ENCODE peak calls at places on chromosomes 7 and 10, in four cellular contexts. Y is gastrocnemius medialis, F is choroid plexus epithelial cell, P is left lung. R is an unnamed sample.
A peak's percentile ranks its signal among the peaks of the same experiment; 100 is the strongest.

GRCh38 chr7:12490105-12490688 is 80.3 kb upstream of the SCIN start:
- DNase-seq in Y (no peak), P (no peak), F (peak; percentile 51), R (no peak)

GRCh38 chr7:111029574-111030357 is 61.2 kb upstream of the LRRN3 start:
- DNase-seq in P (no peak), Y (no peak), F (peak; percentile 64), R (no peak)

GRCh38 chr7:81005254-81005653 is 86.4 kb upstream of the SEMA3C start:
- DNase-seq in P (no peak), Y (no peak), F (no peak), R (no peak)

GRCh38 chr7:553637-554111 is 34.0 kb upstream of the PDGFA start:
- DNase-seq in P (peak; percentile 66), F (no peak), Y (no peak), R (no peak)

GRCh38 chr7:12210179-12211053 is 678 bp upstream of the TMEM106B start:
- DNase-seq in P (peak; percentile 49), F (no peak), Y (peak; percentile 40), R (no peak)

GRCh38 chr7:140478361-140479061 is 794 bp downstream of the MKRN1 start:
- DNase-seq in Y (peak; percentile 23), P (no peak), F (peak; percentile 52), R (peak; percentile 49)

GRCh38 chr7:139673230-139673629 is 104.6 kb downstream of the HIPK2 start:
- DNase-seq in P (no peak), F (peak; percentile 45), Y (no peak), R (no peak)

GRCh38 chr10:78964952-78965633 is 103.7 kb upstream of the ZMIZ1 start:
- DNase-seq in Y (peak; percentile 97), F (peak; percentile 43), P (peak; percentile 83), R (no peak)

GRCh38 chr10:99941942-99942835 is 67.6 kb downstream of the DNMBP start:
- DNase-seq in P (no peak), F (peak; percentile 98), Y (no peak), R (no peak)

GRCh38 chr10:48472670-48473069 is 132.2 kb downstream of the ARHGAP22 start:
- DNase-seq in Y (no peak), F (no peak), P (no peak), R (no peak)

GRCh38 chr7:66921918-66922486 is 977 bp downstream of the TMEM248 start:
- DNase-seq in P (no peak), F (peak; percentile 30), Y (no peak), R (no peak)

GRCh38 chr10:70268376-70268775 is 15.4 kb downstream of the NPFFR1 start:
- DNase-seq in F (no peak), Y (no peak), P (no peak), R (no peak)

GRCh38 chr10:70266056-70266455 is 17.7 kb downstream of the NPFFR1 start:
- DNase-seq in F (no peak), P (no peak), Y (no peak), R (no peak)

GRCh38 chr10:70266701-70267100 is 17.1 kb downstream of the NPFFR1 start:
- DNase-seq in P (no peak), Y (no peak), F (no peak), R (no peak)

GRCh38 chr10:70267161-70267933 is 16.5 kb downstream of the NPFFR1 start:
- DNase-seq in P (no peak), F (peak; percentile 87), Y (peak; percentile 42), R (no peak)

DNA sequence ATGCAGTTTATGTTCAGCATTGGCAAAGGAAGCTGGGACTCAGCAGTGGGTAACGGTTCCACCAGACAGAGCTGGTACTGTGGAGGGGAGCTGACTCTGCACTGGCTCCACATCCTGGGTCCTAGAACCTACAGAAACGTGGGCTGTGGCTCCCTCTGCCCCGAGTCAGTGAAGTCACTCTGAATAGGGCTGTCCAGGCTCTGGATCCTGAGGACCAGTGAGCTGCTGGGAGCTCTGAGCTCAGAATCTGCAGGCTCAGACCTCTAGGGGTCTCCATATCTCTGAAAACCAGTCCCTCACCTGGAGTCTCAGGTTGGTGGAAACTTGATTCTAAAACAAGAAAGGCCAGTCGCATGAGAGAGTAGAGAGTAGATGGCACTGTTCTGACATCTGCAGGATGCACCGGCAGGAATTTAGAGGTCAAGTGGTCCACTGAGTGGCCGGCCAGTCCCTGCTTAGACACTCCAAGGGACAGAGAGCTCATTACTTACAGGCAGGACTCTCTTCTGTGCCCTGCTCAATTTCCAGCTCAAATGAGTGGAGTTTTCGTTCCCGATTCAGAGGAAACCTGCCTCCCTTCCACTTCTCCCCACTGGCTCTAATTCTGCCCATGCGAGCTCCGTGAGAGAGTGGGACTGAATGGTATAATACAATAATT is 18.6 kb downstream of the NPFFR1 start:
- DNase-seq in P (no peak), Y (no peak), F (peak; percentile 48), R (no peak)
- TF ChIP-seq CTCF in P (no peak), Y (no peak), F (peak; percentile 52), R (no peak)

GRCh38 chr7:138097064-138097741 is 20.9 kb downstream of the AKR1D1 start:
- DNase-seq in F (peak; percentile 59), Y (no peak), P (no peak), R (no peak)
- TF ChIP-seq CTCF in F (peak; percentile 65), Y (no peak), P (no peak), R (peak; percentile 15)

GRCh38 chr7:106086062-106086461 is 26.1 kb downstream of the SYPL1 start:
- DNase-seq in F (no peak), Y (no peak), P (no peak), R (no peak)
- TF ChIP-seq CTCF in F (no peak), Y (no peak), P (no peak), R (no peak)

GRCh38 chr10:73818402-73818801 is 7.0 kb upstream of the NDST2 start:
- DNase-seq in F (no peak), Y (no peak), P (no peak), R (no peak)

GRCh38 chr10:73816917-73817729 is 5.7 kb upstream of the NDST2 start:
- DNase-seq in Y (peak; percentile 60), P (no peak), F (no peak), R (no peak)

GRCh38 chr10:73817826-73818225 is 6.4 kb upstream of the NDST2 start:
- DNase-seq in Y (no peak), P (no peak), F (no peak), R (no peak)

GRCh38 chr10:73819025-73819424 is 7.6 kb upstream of the NDST2 start:
- DNase-seq in P (no peak), Y (no peak), F (no peak), R (no peak)

DNA sequence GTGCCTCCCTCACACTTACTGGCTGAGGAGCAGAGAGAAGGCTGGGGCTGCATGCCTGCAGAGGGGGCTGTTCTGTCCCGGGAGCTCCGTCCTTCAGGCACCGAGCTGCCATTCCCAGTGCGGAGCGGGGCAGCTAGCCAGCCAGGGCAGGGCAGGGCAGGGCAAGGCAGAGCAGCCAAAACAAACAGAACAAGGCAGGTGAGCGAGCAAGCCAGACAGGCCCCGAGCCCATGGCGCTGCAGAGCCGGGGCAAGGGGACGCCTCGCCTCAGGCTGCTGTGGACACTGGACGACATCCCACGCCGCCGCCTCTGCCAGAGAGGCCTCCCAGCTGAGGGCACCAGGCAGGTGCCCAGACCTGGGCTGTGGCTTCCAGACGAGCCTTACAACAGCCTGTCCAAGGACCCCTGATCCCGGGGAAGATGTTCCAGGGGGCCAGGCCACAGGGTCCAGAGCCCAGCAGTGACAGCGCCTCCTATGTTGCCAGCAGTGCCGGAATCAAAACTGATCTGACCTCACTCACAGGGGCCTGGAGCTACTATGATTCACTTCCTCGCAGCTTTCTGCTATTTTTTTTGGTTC is 8.2 kb upstream of the NDST2 start:
- DNase-seq in F (peak; percentile 36), Y (peak; percentile 82), P (peak; percentile 91), R (no peak)
- TF ChIP-seq CTCF in F (peak; percentile 51), Y (no peak), P (no peak), R (no peak)

GRCh38 chr10:44961231-44961571 is 1.6 kb downstream of the RASSF4 start:
- DNase-seq in F (no peak), Y (no peak), P (no peak), R (peak; percentile 37)

GRCh38 chr10:44963772-44964633 is 4.4 kb downstream of the RASSF4 start:
- DNase-seq in Y (peak; percentile 96), P (no peak), F (no peak), R (no peak)

GRCh38 chr10:44965104-44965503 is 5.5 kb downstream of the RASSF4 start:
- DNase-seq in F (no peak), P (no peak), Y (no peak), R (no peak)

GRCh38 chr10:44961931-44962750 is 2.5 kb downstream of the RASSF4 start:
- DNase-seq in Y (no peak), F (no peak), P (no peak), R (no peak)

GRCh38 chr10:44962870-44963738 is 3.5 kb downstream of the RASSF4 start:
- DNase-seq in P (no peak), Y (peak; percentile 88), F (no peak), R (no peak)
- TF ChIP-seq CTCF in P (peak; percentile 27), Y (peak; percentile 44), F (peak; percentile 24), R (peak; percentile 38)

DNA sequence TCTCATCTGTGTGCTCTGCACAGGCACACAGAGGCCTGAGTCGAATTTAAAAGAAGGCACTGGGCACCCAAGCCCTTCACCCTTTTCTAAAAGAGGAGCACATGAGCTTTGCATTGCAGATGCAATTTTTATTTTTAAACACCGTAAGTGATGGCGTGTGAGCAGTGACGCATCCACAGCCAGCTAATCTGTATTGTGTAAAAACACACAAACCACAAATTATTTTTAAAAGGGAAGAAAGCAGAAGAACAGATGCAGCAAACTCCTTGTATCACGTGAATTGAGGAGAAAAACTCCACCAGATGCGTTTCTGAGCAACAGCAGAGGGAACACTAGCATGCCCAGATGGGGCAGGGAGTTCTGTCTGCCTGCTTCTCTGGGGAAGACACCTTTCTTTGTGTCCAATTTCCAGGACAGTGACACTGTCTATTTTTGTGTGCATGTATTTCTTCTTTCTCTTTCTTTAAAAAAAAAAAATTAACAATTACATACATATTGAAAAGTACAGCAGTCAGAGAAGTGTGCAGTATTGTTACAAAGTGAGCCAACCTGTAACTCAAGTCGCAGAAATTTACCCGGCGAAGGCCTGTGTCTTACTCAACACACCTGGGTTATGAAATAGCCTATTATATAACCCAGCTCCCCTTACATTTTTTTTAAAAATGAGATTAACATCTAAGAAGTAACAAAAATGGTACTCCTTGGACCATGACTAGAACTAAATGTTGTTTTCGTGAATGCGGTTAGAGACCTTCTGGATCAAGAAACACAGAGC is 39.2 kb downstream of the EEPD1 start:
- DNase-seq in P (no peak), Y (no peak), F (peak; percentile 79), R (peak; percentile 86)
- TF ChIP-seq CTCF in P (no peak), Y (no peak), F (no peak), R (peak; percentile 6)

DNA sequence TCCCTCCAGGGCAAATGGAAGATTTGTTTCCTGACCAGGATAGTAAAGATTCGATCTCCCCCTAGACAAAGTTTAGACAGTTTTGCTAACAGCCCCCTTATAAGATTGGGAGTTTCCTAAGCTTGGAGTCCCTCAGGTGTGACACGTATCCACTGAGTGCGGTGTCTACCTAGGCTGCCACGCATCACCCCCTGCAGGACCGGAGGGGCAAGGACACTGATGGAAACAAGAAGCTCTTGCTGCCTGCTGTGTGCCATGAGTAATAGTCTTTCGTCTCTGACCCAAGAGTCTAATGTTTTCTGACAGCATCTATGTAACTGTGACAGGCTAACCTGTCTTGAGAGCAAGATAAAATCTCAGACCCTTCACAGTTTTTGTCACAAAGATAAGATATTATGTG is 173.5 kb downstream of the SEMA3E start:
- DNase-seq in P (no peak), F (peak; percentile 15), Y (no peak), R (no peak)
- TF ChIP-seq CTCF in P (no peak), F (peak; percentile 25), Y (no peak), R (no peak)

GRCh38 chr10:27355918-27356573 is 115.4 kb upstream of the ACBD5 start:
- DNase-seq in Y (no peak), P (no peak), F (no peak), R (no peak)
- TF ChIP-seq CTCF in Y (no peak), P (no peak), F (no peak), R (no peak)

R was measured in CD14-positive monocyte.